ENCODE peak calls at places on chromosomes 6 and 20, in nine cellular contexts. N is fibroblast of villous mesenchyme; F is ovary; D is astrocyte; K is trophoblast cell; R is fibroblast of pulmonary artery; T is AG10803; P is endodermal cell; Z is effector memory CD4-positive, alpha-beta T cell. C is an unnamed sample.

GRCh38 chr6:53100561-53100960 is 35.4 kb downstream of the FBXO9 start:
- DNase-seq in F (no peak), N (no peak), P (no peak), R (no peak), T (peak), Z (no peak), D (no peak), K (no peak), C (no peak)

GRCh38 chr6:55841341-55841740 is 34.0 kb downstream of the BMP5 start:
- DNase-seq in K (no peak), Z (no peak), F (no peak), R (no peak), N (no peak), P (no peak), T (no peak), D (no peak), C (no peak)

GRCh38 chr6:6221829-6222535 is 98.5 kb downstream of the F13A1 start:
- DNase-seq in T (no peak), D (no peak), F (no peak), K (peak), Z (no peak), P (peak), R (no peak), N (no peak), C (no peak)

GRCh38 chr6:139762587-139763031 is 388.2 kb upstream of the CITED2 start:
- DNase-seq in N (peak), P (no peak), R (no peak), F (no peak), D (no peak), K (peak), T (peak), Z (no peak), C (no peak)

GRCh38 chr20:19828233-19828632 is 70.2 kb downstream of the RIN2 start:
- DNase-seq in K (peak), N (peak), R (peak), P (no peak), T (no peak), F (no peak), D (peak), Z (no peak), C (no peak)

GRCh38 chr20:20894753-20895152 is 182.3 kb upstream of the RALGAPA2 start:
- DNase-seq in T (no peak), D (no peak), R (no peak), Z (no peak), P (no peak), K (peak), N (no peak), F (no peak), C (no peak)

GRCh38 chr6:36984581-36985383 is 1.2 kb downstream of the MTCH1 start:
- DNase-seq in Z (peak), K (peak), D (peak), N (peak), T (peak), P (peak), F (peak), R (peak), C (peak)

GRCh38 chr6:133991096-133991593 is 38.1 kb downstream of the TBPL1 start:
- DNase-seq in P (no peak), D (peak), N (peak), Z (no peak), T (peak), F (no peak), K (peak), R (peak), C (no peak)

GRCh38 chr6:163301721-163302635 is 112.5 kb upstream of the QKI start:
- DNase-seq in D (no peak), K (no peak), Z (no peak), P (no peak), T (no peak), R (no peak), N (no peak), F (no peak), C (no peak)

GRCh38 chr6:25179051-25179778 is 100.0 kb upstream of the CARMIL1 start:
- DNase-seq in T (peak), R (peak), N (peak), F (no peak), Z (no peak), P (no peak), D (peak), K (no peak), C (no peak)

GRCh38 chr20:47927385-47927851 is 142.1 kb upstream of the SULF2 start:
- DNase-seq in P (no peak), R (no peak), F (no peak), N (peak), K (no peak), D (peak), T (peak), Z (no peak), C (no peak)

GRCh38 chr6:47391675-47392074 is 82.0 kb upstream of the TNFRSF21 start:
- DNase-seq in R (no peak), K (no peak), T (no peak), Z (no peak), D (no peak), N (no peak), F (no peak), P (no peak), C (no peak)

GRCh38 chr20:13029687-13030510 is 21.1 kb downstream of the SPTLC3 start:
- DNase-seq in T (peak), D (peak), P (peak), K (peak), N (peak), Z (no peak), F (no peak), R (peak), C (no peak)

GRCh38 chr6:6971369-6971768 is 136.4 kb upstream of the RREB1 start:
- DNase-seq in R (no peak), D (no peak), K (no peak), N (no peak), P (no peak), T (no peak), F (no peak), Z (no peak), C (no peak)

GRCh38 chr20:184288-184687 is 5.2 kb downstream of the DEFB128 start:
- DNase-seq in P (no peak), N (no peak), K (no peak), D (no peak), R (no peak), T (no peak), F (no peak), Z (no peak), C (no peak)

GRCh38 chr6:1849686-1850580 is 240.2 kb downstream of the FOXC1 start:
- DNase-seq in D (no peak), K (no peak), R (no peak), P (no peak), Z (no peak), T (no peak), N (no peak), F (no peak), C (no peak)

GRCh38 chr20:31508517-31509244 is 5.6 kb upstream of the HM13 start:
- DNase-seq in R (no peak), P (no peak), F (no peak), D (no peak), N (no peak), T (no peak), Z (no peak), K (no peak), C (no peak)

GRCh38 chr6:147534116-147534865 is 25.8 kb downstream of the SAMD5 start:
- DNase-seq in K (no peak), N (no peak), R (no peak), D (no peak), P (no peak), Z (no peak), T (no peak), F (no peak), C (no peak)

GRCh38 chr6:170135821-170136471 is 154.9 kb downstream of the DLL1 start:
- DNase-seq in N (no peak), D (no peak), F (no peak), T (no peak), K (no peak), Z (no peak), P (peak), R (no peak), C (peak)

GRCh38 chr6:33595001-33595846 is 15.1 kb upstream of the BAK1 start:
- DNase-seq in R (no peak), T (no peak), P (no peak), D (no peak), F (no peak), Z (no peak), N (no peak), K (no peak), C (no peak)

GRCh38 chr6:28383235-28384142 is 16.1 kb downstream of the ZSCAN12 start:
- DNase-seq in D (peak), N (peak), P (peak), Z (no peak), T (peak), K (peak), R (peak), F (peak), C (peak)

GRCh38 chr20:10376271-10377075 is 57.5 kb downstream of the MKKS start:
- DNase-seq in K (no peak), R (peak), P (no peak), T (peak), D (peak), F (no peak), Z (no peak), N (peak), C (no peak)

GRCh38 chr6:70371454-70372105 is 41.7 kb upstream of the FAM135A start:
- DNase-seq in D (peak), Z (no peak), R (peak), P (no peak), T (peak), N (peak), F (no peak), K (peak), C (no peak)

GRCh38 chr6:30490031-30490876 is 945 bp downstream of the HLA-E start:
- DNase-seq in K (peak), P (peak), F (peak), R (peak), N (peak), D (peak), Z (peak), T (peak), C (peak)

GRCh38 chr6:40325791-40326190 is 261.4 kb downstream of the LRFN2 start:
- DNase-seq in K (no peak), T (no peak), D (no peak), F (no peak), Z (no peak), P (no peak), R (no peak), N (no peak), C (no peak)

GRCh38 chr6:89596484-89596883 is 42.1 kb downstream of the LYRM2 start:
- DNase-seq in T (no peak), Z (no peak), F (no peak), N (no peak), K (no peak), R (no peak), D (no peak), P (no peak), C (no peak)

GRCh38 chr6:85864453-85865401 is 222.0 kb upstream of the SYNCRIP start:
- DNase-seq in Z (no peak), D (no peak), K (peak), F (peak), N (peak), R (peak), P (no peak), T (peak), C (no peak)

GRCh38 chr6:146544783-146545182 is 1.1 kb downstream of the RAB32 start:
- DNase-seq in T (peak), D (peak), N (no peak), Z (no peak), P (peak), R (no peak), F (no peak), K (no peak), C (peak)

GRCh38 chr6:170493354-170493753 is 59.8 kb downstream of the PSMB1 start:
- DNase-seq in N (no peak), D (no peak), T (no peak), K (no peak), P (no peak), F (no peak), R (no peak), Z (no peak), C (no peak)

GRCh38 chr6:159533568-159533967 is 159.5 kb downstream of the SOD2 start:
- DNase-seq in R (no peak), F (no peak), N (peak), T (peak), Z (no peak), K (no peak), D (peak), P (no peak), C (no peak)

GRCh38 chr6:31175961-31176360 is 5.5 kb upstream of the POU5F1 start:
- DNase-seq in K (peak), N (peak), T (peak), Z (no peak), F (no peak), P (peak), D (peak), R (peak), C (no peak)

GRCh38 chr6:141426400-141426980 is 706.2 kb upstream of the GJE1 start:
- DNase-seq in P (no peak), T (peak), F (no peak), Z (no peak), R (no peak), K (no peak), D (peak), N (no peak), C (no peak)

GRCh38 chr20:48686238-48687096 is 141.3 kb downstream of the PREX1 start:
- DNase-seq in N (peak), K (no peak), D (no peak), Z (no peak), P (peak), R (peak), F (no peak), T (peak), C (no peak)

GRCh38 chr20:61677928-61678327 is 387.8 kb downstream of the TAF4 start:
- DNase-seq in N (no peak), P (no peak), D (no peak), T (no peak), F (no peak), Z (no peak), R (no peak), K (no peak), C (no peak)

GRCh38 chr6:164749126-164749758 is 560.2 kb downstream of the C6orf118 start:
- DNase-seq in T (peak), N (peak), Z (no peak), F (no peak), R (peak), K (no peak), D (peak), P (no peak), C (no peak)

GRCh38 chr6:111565316-111566221 is 40.1 kb downstream of the TRAF3IP2 start:
- DNase-seq in N (no peak), K (peak), T (no peak), R (no peak), D (no peak), Z (no peak), F (no peak), P (peak), C (no peak)

GRCh38 chr6:52077180-52077884 is 10.1 kb downstream of the PKHD1 start:
- DNase-seq in R (no peak), P (peak), Z (no peak), N (no peak), F (no peak), T (no peak), K (no peak), D (no peak), C (no peak)
- H3K4me3 ChIP-seq in R (no peak), P (no peak), Z (no peak), N (no peak), F (no peak), T (no peak), K (no peak), D (no peak), C (no peak)

DNA sequence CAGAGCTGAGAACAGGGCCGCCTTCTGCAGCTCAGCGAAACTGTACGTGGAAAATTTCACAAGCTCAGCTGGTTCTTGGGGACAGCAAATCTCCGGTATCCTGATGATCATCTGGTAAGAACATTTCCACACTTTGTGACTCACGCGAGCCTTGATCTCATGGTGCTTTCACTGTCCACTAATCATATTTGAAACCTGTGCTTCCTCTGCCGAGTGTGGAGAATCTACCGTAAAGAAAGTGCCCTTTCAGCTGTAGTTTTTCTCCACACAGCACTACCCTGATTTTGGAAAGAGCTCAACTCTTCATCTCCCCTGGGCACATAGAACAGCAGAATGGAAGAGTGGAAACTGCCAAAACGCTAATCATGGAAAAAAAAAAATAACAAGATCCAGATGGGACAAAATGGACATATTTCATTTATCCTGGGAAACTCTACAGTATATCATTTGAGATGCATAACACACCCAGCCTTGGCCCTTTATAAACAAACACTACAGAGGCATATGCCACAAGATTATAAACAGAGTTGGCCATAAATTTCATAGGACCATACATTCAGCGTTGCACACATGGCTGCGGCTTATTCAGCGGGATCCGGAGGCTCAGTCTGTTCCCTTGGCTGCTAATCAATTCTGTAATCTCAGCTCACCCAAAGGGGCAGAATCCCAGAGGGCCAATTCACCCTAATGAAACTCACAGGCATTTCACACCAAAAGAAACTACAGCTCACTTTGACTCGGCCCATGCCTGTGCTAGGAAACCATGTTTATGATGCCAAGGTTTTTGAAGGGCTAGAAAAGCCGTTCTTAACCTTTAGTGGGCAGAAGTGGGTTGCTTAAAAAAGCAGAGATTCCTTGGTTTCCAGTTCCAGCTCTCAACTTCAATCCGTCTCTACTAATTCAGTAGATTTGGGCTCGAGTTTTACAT is 434.6 kb downstream of the HDGFL1 start:
- DNase-seq in N (peak), R (peak), D (no peak), T (peak), F (no peak), Z (no peak), P (no peak), K (no peak), C (peak)
- H3K4me3 ChIP-seq in N (peak), R (no peak), D (no peak), T (peak), F (no peak), Z (no peak), P (no peak), K (no peak), C (no peak)

DNA sequence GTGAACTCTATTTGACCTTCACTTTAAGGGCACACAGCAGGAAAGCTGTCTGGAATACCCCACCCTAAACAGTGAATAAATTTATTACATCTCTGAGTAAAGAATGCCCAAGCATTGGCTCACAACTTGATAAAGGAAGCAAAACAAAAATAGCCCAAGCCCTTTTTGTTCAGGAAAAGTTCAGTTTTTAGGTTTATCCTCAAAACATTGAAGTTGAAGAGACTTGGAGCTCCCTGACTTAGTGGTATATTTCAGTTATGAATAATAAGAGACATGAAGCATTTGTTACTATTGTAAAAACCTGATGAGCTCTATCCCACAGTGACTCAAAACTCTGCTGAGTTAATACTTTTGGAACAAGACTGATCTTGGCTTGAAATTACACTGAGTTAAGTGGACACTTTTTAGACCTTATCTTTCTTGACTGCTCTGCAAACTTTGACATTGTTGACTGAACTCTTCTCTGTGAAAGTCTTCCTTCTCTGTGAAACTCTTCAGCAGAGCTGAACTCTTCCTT is 354.0 kb downstream of the BCKDHB start:
- DNase-seq in D (no peak), Z (no peak), N (no peak), F (no peak), P (no peak), T (peak), K (no peak), R (no peak), C (no peak)
- H3K4me3 ChIP-seq in D (no peak), Z (no peak), N (no peak), F (no peak), P (no peak), T (no peak), K (no peak), R (no peak), C (no peak)

DNA sequence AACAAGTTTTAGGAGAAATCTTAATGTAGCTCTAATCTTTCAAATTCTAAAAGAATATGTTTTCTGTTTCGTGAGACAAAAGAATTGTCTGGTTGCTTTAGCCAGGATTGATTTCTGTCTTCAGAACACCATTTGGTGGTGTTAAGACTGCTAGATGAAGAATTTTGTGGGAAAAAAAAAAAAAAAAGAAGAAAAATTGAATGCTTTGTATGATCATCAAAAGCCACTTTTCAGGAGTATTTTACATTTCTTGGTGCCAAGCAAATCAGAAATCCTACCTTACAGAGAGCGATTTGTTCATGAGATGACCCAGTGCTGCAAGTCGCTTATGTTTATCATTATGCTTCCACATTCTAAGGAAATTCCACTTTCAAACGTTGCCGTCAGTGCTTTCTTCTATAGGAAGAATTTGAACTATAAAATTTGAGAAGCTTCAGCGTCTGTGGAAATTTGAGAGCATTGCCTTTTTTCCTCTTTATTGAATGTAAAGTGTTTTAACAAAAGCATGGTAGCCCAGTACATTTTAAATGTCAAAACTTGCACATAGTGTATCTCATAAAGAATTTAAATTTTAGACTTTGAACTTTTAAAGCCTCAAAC is 228.7 kb downstream of the BCKDHB start:
- DNase-seq in Z (no peak), P (no peak), F (no peak), R (peak), N (no peak), D (no peak), T (no peak), K (peak), C (no peak)
- H3K4me3 ChIP-seq in Z (no peak), P (no peak), F (no peak), R (peak), N (peak), D (no peak), T (peak), K (no peak), C (no peak)

DNA sequence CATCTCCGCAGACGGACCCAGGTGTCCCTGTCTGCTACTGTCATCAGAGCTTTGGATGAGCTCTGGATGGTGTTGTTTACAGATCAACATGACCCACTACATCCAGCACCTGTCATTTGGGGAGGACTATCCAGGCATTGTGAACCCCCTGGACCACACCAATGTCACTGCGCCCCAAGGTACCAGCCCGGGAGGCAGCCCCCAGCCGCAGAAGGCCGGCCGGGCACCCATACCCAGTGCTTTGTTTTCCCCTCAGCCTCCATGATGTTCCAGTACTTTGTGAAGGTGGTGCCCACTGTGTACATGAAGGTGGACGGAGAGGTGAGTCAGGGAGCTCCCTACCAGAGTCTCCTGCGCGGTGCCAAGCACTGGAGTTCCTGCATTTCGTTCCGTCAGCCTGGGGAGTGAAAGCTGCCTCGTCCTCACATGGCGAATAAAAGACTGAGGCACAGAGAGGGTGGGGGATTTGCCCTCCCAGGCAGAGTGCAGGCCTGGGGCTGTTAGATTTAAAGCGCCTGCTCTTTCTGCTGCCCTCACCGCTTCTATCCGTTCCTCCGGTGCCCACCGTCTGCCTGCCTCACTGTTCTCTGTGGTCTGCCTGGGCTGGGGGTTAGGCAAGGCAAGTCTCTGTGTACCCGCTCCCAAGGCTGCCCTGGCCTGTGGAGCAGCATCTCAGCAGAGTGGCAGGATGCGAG is 14.2 kb downstream of the ERGIC3 start:
- DNase-seq in D (no peak), N (no peak), P (no peak), R (no peak), Z (no peak), F (no peak), T (no peak), K (no peak), C (no peak)
- H3K4me3 ChIP-seq in D (no peak), N (no peak), P (no peak), R (no peak), Z (no peak), F (no peak), T (no peak), K (no peak), C (no peak)

C was measured in sigmoid colon.